ENCODE peak calls at places on chromosomes 16 and 17, in nine cellular contexts. G is transverse colon, W is sigmoid colon, S is MM.1S, L is heart left ventricle, B is heart right ventricle, I is cardiac muscle cell, O is OCI-LY7, E is thyroid gland. C is an unnamed sample.

GRCh38 chr16:80027007-80027965 is 426.7 kb upstream of the MAF start:
- DNase-seq in G (peak; percentile 40), W (peak; percentile 80), S (no peak), L (peak; percentile 47), B (peak; percentile 21), I (no peak), O (no peak), E (peak; percentile 43), C (peak; percentile 31)

GRCh38 chr17:66301864-66302741 is at the start of gene PRKCA:
- DNase-seq in G (peak; percentile 84), W (peak; percentile 86), S (peak; percentile 83), L (peak; percentile 79), B (peak; percentile 81), I (peak; percentile 87), O (peak; percentile 81), E (peak; percentile 71), C (peak; percentile 76)

GRCh38 chr16:8962393-8963009 is 1.2 kb downstream of the USP7 start:
- DNase-seq in G (peak; percentile 71), W (no peak), S (peak; percentile 95), L (no peak), B (peak; percentile 18), I (peak; percentile 42), O (peak; percentile 94), E (peak; percentile 29), C (peak; percentile 33)

GRCh38 chr16:30797670-30798309 is 10.8 kb upstream of the ZNF629 start:
- DNase-seq in G (no peak), W (no peak), S (no peak), L (no peak), B (no peak), I (no peak), O (peak; percentile 48), E (no peak), C (no peak)

GRCh38 chr17:7007143-7007542 is 5.3 kb upstream of the RNASEK start:
- DNase-seq in G (no peak), W (no peak), S (no peak), L (no peak), B (no peak), I (no peak), O (no peak), E (no peak), C (no peak)

GRCh38 chr17:73300392-73300791 is 11.4 kb downstream of the CDC42EP4 start:
- DNase-seq in G (no peak), W (no peak), S (no peak), L (no peak), B (no peak), I (no peak), O (no peak), E (no peak), C (no peak)

GRCh38 chr16:73778872-73779271 is 517.7 kb upstream of the PSMD7 start:
- DNase-seq in G (no peak), W (no peak), S (no peak), L (no peak), B (no peak), I (no peak), O (no peak), E (no peak), C (no peak)

GRCh38 chr16:68655806-68656205 is 10.7 kb downstream of the CDH3 start:
- DNase-seq in G (no peak), W (no peak), S (no peak), L (no peak), B (no peak), I (no peak), O (no peak), E (no peak), C (no peak)

GRCh38 chr16:88633684-88634140 is 4.7 kb upstream of the IL17C start:
- DNase-seq in G (peak; percentile 60), W (no peak), S (peak; percentile 52), L (no peak), B (peak; percentile 22), I (peak; percentile 26), O (peak; percentile 55), E (peak; percentile 73), C (peak; percentile 45)

GRCh38 chr17:4368341-4368740 is 1.9 kb upstream of the UBE2G1 start:
- DNase-seq in G (no peak), W (peak; percentile 39), S (no peak), L (no peak), B (no peak), I (no peak), O (peak; percentile 56), E (no peak), C (no peak)

GRCh38 chr16:3049921-3050481 is 3.6 kb downstream of the MMP25 start:
- DNase-seq in G (no peak), W (no peak), S (no peak), L (no peak), B (no peak), I (no peak), O (no peak), E (no peak), C (no peak)

GRCh38 chr17:82238562-82239201 is 9.8 kb downstream of the SLC16A3 start:
- DNase-seq in G (peak; percentile 91), W (peak; percentile 94), S (no peak), L (peak; percentile 81), B (peak; percentile 74), I (no peak), O (no peak), E (peak; percentile 96), C (peak; percentile 73)
- H3K4me1 ChIP-seq in G (peaks cover 61% of the 10 kb centered on the region), W (no peaks in the 10 kb centered on the region), S (no peaks in the 10 kb centered on the region), L (peaks cover 61% of the 10 kb centered on the region), B (peaks cover 79% of the 10 kb centered on the region), I (peaks cover 65% of the 10 kb centered on the region), O (peaks cover 15% of the 10 kb centered on the region), E (peaks cover 92% of the 10 kb centered on the region), C (peaks cover 62% of the 10 kb centered on the region)

GRCh38 chr16:11361043-11361442 is 15.8 kb downstream of the RMI2 start:
- DNase-seq in G (no peak), W (no peak), S (no peak), L (no peak), B (no peak), I (no peak), O (no peak), E (no peak), C (no peak)

GRCh38 chr16:11361751-11362742 is 16.8 kb downstream of the RMI2 start:
- DNase-seq in G (no peak), W (no peak), S (peak; percentile 83), L (no peak), B (no peak), I (no peak), O (peak; percentile 56), E (no peak), C (no peak)

GRCh38 chr16:11360581-11360980 is 15.3 kb downstream of the RMI2 start:
- DNase-seq in G (no peak), W (no peak), S (no peak), L (no peak), B (no peak), I (no peak), O (no peak), E (no peak), C (no peak)

GRCh38 chr16:11367483-11367906 is 22.2 kb downstream of the RMI2 start:
- DNase-seq in G (peak; percentile 25), W (no peak), S (no peak), L (no peak), B (no peak), I (no peak), O (no peak), E (no peak), C (no peak)

GRCh38 chr16:11363927-11364258 is 18.6 kb downstream of the RMI2 start:
- DNase-seq in G (no peak), W (no peak), S (no peak), L (no peak), B (no peak), I (no peak), O (no peak), E (no peak), C (no peak)
- H3K4me1 ChIP-seq in G (no peaks in the 10 kb centered on the region), W (no peaks in the 10 kb centered on the region), S (peaks cover 42% of the 10 kb centered on the region), L (no peaks in the 10 kb centered on the region), B (peaks cover 51% of the 10 kb centered on the region), I (peaks cover 9% of the 10 kb centered on the region), O (peaks cover 68% of the 10 kb centered on the region), E (no peaks in the 10 kb centered on the region), C (peaks cover 35% of the 10 kb centered on the region)

DNA sequence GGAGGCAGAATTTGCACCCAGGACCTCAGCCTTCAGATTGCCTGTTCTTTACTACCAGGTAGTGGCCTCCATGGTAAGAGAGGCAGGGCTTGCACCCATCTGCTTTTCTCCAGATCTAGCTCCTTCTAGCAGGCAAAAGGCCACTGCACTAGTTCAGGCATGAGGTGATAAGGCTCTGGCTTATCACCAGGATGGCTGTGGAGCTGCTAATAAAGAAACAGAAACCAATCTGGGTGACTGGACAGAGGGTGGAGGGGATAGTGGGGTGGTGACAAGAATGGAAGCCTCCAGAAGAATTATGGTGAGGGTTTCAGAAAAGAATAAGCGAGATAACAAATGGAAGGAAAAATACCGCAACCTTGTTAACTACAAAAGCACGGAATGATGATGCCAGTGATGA is 15.5 kb upstream of the SUPT4H1 start:
- DNase-seq in G (no peak), W (no peak), S (no peak), L (no peak), B (no peak), I (no peak), O (no peak), E (no peak), C (no peak)
- H3K4me1 ChIP-seq in G (peaks cover 12% of the 10 kb centered on the region), W (no peaks in the 10 kb centered on the region), S (peaks cover 16% of the 10 kb centered on the region), L (no peaks in the 10 kb centered on the region), B (peaks cover 4% of the 10 kb centered on the region), I (peaks cover 27% of the 10 kb centered on the region), O (peaks cover 45% of the 10 kb centered on the region), E (no peaks in the 10 kb centered on the region), C (no peaks in the 10 kb centered on the region)

GRCh38 chr16:1036121-1036520 is 36.4 kb upstream of the SSTR5 start:
- DNase-seq in G (no peak), W (no peak), S (no peak), L (no peak), B (peak; percentile 5), I (peak; percentile 34), O (no peak), E (no peak), C (no peak)
- H3K4me1 ChIP-seq in G (no peaks in the 10 kb centered on the region), W (no peaks in the 10 kb centered on the region), S (no peaks in the 10 kb centered on the region), L (no peaks in the 10 kb centered on the region), B (no peaks in the 10 kb centered on the region), I (peaks cover 6% of the 10 kb centered on the region), O (no peaks in the 10 kb centered on the region), E (no peaks in the 10 kb centered on the region), C (no peaks in the 10 kb centered on the region)

C was measured in body of pancreas.